ENCODE peak calls at places on chromosomes 2 and 18, in six cellular contexts. One of them, this sample, is unnamed.

GRCh38 chr2:161351678-161352077 is 43.5 kb downstream of the PSMD14 start:
- DNase-seq in retinal pigment epithelial cell: no peak
- DNase-seq in neural crest cell: no peak
- DNase-seq in activated CD8-positive, alpha-beta T cell treated with anti-CD3 and anti-CD28 coated beads for 36 hours: no peak
- DNase-seq in fibroblast of pulmonary artery: no peak
- DNase-seq in pancreas: no peak
- DNase-seq in this sample: no peak

GRCh38 chr18:35697869-35698268 is 116.3 kb downstream of the GALNT1 start:
- DNase-seq in retinal pigment epithelial cell: no peak
- DNase-seq in neural crest cell: no peak
- DNase-seq in activated CD8-positive, alpha-beta T cell treated with anti-CD3 and anti-CD28 coated beads for 36 hours: no peak
- DNase-seq in fibroblast of pulmonary artery: no peak
- DNase-seq in pancreas: no peak
- DNase-seq in this sample: no peak

GRCh38 chr2:100620481-100620880 is 57.7 kb downstream of the PDCL3 start:
- DNase-seq in retinal pigment epithelial cell: no peak
- DNase-seq in neural crest cell: no peak
- DNase-seq in activated CD8-positive, alpha-beta T cell treated with anti-CD3 and anti-CD28 coated beads for 36 hours: no peak
- DNase-seq in fibroblast of pulmonary artery: no peak
- DNase-seq in pancreas: no peak
- DNase-seq in this sample: no peak

GRCh38 chr18:80193701-80194100 is 53.6 kb downstream of the PARD6G start:
- DNase-seq in retinal pigment epithelial cell: no peak
- DNase-seq in neural crest cell: no peak
- DNase-seq in activated CD8-positive, alpha-beta T cell treated with anti-CD3 and anti-CD28 coated beads for 36 hours: no peak
- DNase-seq in fibroblast of pulmonary artery: no peak
- DNase-seq in pancreas: no peak
- DNase-seq in this sample: no peak

GRCh38 chr2:80530442-80531064 is 226.0 kb upstream of the LRRTM1 start:
- DNase-seq in retinal pigment epithelial cell: no peak
- DNase-seq in neural crest cell: no peak
- DNase-seq in activated CD8-positive, alpha-beta T cell treated with anti-CD3 and anti-CD28 coated beads for 36 hours: no peak
- DNase-seq in fibroblast of pulmonary artery: no peak
- DNase-seq in pancreas: no peak
- DNase-seq in this sample: peak; percentile 16

GRCh38 chr18:1094408-1094807 is 189.7 kb downstream of the ADCYAP1 start:
- DNase-seq in retinal pigment epithelial cell: peak; percentile 6
- DNase-seq in neural crest cell: no peak
- DNase-seq in activated CD8-positive, alpha-beta T cell treated with anti-CD3 and anti-CD28 coated beads for 36 hours: no peak
- DNase-seq in fibroblast of pulmonary artery: peak; percentile 46
- DNase-seq in pancreas: no peak
- DNase-seq in this sample: no peak

GRCh38 chr2:222862915-222863544 is 2.2 kb downstream of the ACSL3 start:
- DNase-seq in retinal pigment epithelial cell: no peak
- DNase-seq in neural crest cell: no peak
- DNase-seq in activated CD8-positive, alpha-beta T cell treated with anti-CD3 and anti-CD28 coated beads for 36 hours: no peak
- DNase-seq in fibroblast of pulmonary artery: no peak
- DNase-seq in pancreas: no peak
- DNase-seq in this sample: no peak

GRCh38 chr2:48248251-48248933 is 281.6 kb upstream of the STON1 start:
- DNase-seq in retinal pigment epithelial cell: peak; percentile 57
- DNase-seq in neural crest cell: no peak
- DNase-seq in activated CD8-positive, alpha-beta T cell treated with anti-CD3 and anti-CD28 coated beads for 36 hours: peak; percentile 24
- DNase-seq in fibroblast of pulmonary artery: peak; percentile 87
- DNase-seq in pancreas: no peak
- DNase-seq in this sample: peak; percentile 25

GRCh38 chr2:190668892-190669291 is 20.0 kb downstream of the NAB1 start:
- DNase-seq in retinal pigment epithelial cell: no peak
- DNase-seq in neural crest cell: no peak
- DNase-seq in activated CD8-positive, alpha-beta T cell treated with anti-CD3 and anti-CD28 coated beads for 36 hours: no peak
- DNase-seq in fibroblast of pulmonary artery: no peak
- DNase-seq in pancreas: no peak
- DNase-seq in this sample: no peak

GRCh38 chr2:8303322-8303832 is 378.5 kb upstream of the ID2 start:
- DNase-seq in retinal pigment epithelial cell: no peak
- DNase-seq in neural crest cell: no peak
- DNase-seq in activated CD8-positive, alpha-beta T cell treated with anti-CD3 and anti-CD28 coated beads for 36 hours: peak; percentile 93
- DNase-seq in fibroblast of pulmonary artery: no peak
- DNase-seq in pancreas: no peak
- DNase-seq in this sample: peak; percentile 73

GRCh38 chr2:96097951-96098823 is 18.2 kb downstream of the ADRA2B start:
- DNase-seq in retinal pigment epithelial cell: no peak
- DNase-seq in neural crest cell: no peak
- DNase-seq in activated CD8-positive, alpha-beta T cell treated with anti-CD3 and anti-CD28 coated beads for 36 hours: no peak
- DNase-seq in fibroblast of pulmonary artery: no peak
- DNase-seq in pancreas: no peak
- DNase-seq in this sample: no peak

DNA sequence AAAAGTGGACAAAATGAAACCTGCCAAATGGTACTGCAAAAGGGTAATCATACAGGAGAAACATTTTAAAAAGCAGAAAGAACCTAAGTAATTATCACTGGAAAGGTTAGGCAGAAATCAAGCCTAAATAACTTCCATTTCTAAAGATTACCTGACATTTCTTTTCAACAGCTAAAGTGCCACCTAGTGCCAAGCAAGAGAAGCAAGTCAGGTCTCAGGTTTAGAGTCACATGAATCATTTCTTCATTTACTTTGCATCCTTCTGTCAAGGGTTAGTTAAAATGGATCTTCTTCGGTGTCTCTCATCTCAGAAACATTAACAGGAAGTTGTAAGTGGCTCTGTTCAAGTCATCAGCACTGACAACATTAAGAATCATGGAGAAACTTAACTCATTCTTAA is 90.3 kb downstream of the AKAIN1 start:
- DNase-seq in retinal pigment epithelial cell: no peak
- DNase-seq in neural crest cell: no peak
- DNase-seq in activated CD8-positive, alpha-beta T cell treated with anti-CD3 and anti-CD28 coated beads for 36 hours: no peak
- DNase-seq in fibroblast of pulmonary artery: no peak
- DNase-seq in pancreas: no peak
- DNase-seq in this sample: no peak
- TF ChIP-seq CTCF in retinal pigment epithelial cell: peak; percentile 43
- TF ChIP-seq CTCF in neural crest cell: no peak
- TF ChIP-seq CTCF in activated CD8-positive, alpha-beta T cell treated with anti-CD3 and anti-CD28 coated beads for 36 hours: no peak
- TF ChIP-seq CTCF in fibroblast of pulmonary artery: no peak
- TF ChIP-seq CTCF in pancreas: no peak
- TF ChIP-seq CTCF in this sample: no peak

DNA sequence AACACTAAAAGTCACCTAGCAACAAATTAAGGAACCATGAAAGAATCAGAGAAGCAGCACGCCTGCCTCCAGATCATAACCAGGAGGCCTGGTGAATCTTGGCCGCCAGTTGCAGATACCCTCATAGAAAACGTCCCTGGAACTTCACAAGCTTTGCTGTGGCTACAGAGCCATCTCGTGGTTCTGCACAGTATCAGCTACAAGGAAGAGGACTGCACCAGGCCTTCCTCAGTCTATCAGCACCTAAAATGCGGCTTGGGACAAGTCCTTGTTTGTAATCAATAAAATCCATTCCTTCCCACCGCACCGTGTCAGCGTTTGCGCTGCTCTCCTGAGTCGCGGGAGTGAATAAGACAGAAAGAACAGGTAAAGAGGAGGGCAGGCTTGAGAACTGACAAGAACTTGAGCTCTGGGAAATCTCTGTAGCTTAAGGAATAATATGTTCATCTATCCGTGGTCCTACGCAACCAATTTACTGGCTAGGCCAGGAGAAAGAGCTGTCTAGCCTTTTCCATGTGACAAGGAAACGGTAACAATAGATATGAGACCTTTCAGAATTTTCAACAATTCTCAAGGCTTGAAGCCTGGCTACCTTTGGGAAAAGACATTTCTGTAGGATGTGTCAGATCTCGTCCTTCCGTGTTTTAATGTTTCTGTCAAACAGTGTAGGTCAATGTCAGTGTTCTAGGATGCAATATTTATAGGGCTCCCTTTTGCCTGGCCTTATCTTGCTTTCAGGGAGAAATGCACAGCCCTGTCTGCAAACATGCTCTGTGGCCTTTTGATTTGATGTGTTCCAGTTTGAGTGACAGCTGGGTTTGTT is 128.5 kb upstream of the RAB12 start:
- DNase-seq in retinal pigment epithelial cell: no peak
- DNase-seq in neural crest cell: peak; percentile 30
- DNase-seq in activated CD8-positive, alpha-beta T cell treated with anti-CD3 and anti-CD28 coated beads for 36 hours: no peak
- DNase-seq in fibroblast of pulmonary artery: peak; percentile 84
- DNase-seq in pancreas: no peak
- DNase-seq in this sample: no peak
- TF ChIP-seq CTCF in retinal pigment epithelial cell: peak; percentile 71
- TF ChIP-seq CTCF in neural crest cell: peak; percentile 72
- TF ChIP-seq CTCF in activated CD8-positive, alpha-beta T cell treated with anti-CD3 and anti-CD28 coated beads for 36 hours: no peak
- TF ChIP-seq CTCF in fibroblast of pulmonary artery: peak; percentile 84
- TF ChIP-seq CTCF in pancreas: peak; percentile 18
- TF ChIP-seq CTCF in this sample: no peak

DNA sequence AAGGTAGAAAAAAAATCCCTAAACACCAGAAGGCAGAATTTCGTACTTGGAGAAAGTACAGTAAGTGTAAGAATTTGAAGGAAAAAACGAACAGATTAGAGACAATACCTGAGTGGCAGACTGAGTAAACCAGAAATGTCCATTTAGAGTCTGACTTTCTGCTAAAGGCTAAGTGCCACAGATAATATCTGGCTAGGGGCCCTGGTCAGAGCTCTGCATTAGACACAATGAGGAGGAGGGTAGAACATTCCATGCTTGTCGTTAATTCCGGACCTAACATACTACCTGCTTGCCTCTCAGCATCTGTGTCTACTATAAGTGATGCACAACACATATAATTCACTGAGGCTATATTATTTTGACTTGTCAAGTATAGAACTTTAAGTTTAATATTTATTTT is 18.1 kb downstream of the SEPTIN10 start:
- DNase-seq in retinal pigment epithelial cell: no peak
- DNase-seq in neural crest cell: no peak
- DNase-seq in activated CD8-positive, alpha-beta T cell treated with anti-CD3 and anti-CD28 coated beads for 36 hours: no peak
- DNase-seq in fibroblast of pulmonary artery: no peak
- DNase-seq in pancreas: no peak
- DNase-seq in this sample: no peak
- TF ChIP-seq CTCF in retinal pigment epithelial cell: no peak
- TF ChIP-seq CTCF in neural crest cell: no peak
- TF ChIP-seq CTCF in activated CD8-positive, alpha-beta T cell treated with anti-CD3 and anti-CD28 coated beads for 36 hours: no peak
- TF ChIP-seq CTCF in fibroblast of pulmonary artery: no peak
- TF ChIP-seq CTCF in pancreas: no peak
- TF ChIP-seq CTCF in this sample: no peak

GRCh38 chr2:219408101-219409030 is 9.8 kb upstream of the DES start:
- DNase-seq in retinal pigment epithelial cell: no peak
- DNase-seq in neural crest cell: no peak
- DNase-seq in activated CD8-positive, alpha-beta T cell treated with anti-CD3 and anti-CD28 coated beads for 36 hours: no peak
- DNase-seq in fibroblast of pulmonary artery: no peak
- DNase-seq in pancreas: no peak
- DNase-seq in this sample: no peak
- TF ChIP-seq CTCF in retinal pigment epithelial cell: no peak
- TF ChIP-seq CTCF in neural crest cell: no peak
- TF ChIP-seq CTCF in activated CD8-positive, alpha-beta T cell treated with anti-CD3 and anti-CD28 coated beads for 36 hours: no peak
- TF ChIP-seq CTCF in fibroblast of pulmonary artery: no peak
- TF ChIP-seq CTCF in pancreas: no peak
- TF ChIP-seq CTCF in this sample: no peak

GRCh38 chr2:28751102-28751955 is at the start of gene PPP1CB:
- DNase-seq in retinal pigment epithelial cell: peak; percentile 84
- DNase-seq in neural crest cell: peak; percentile 90
- DNase-seq in activated CD8-positive, alpha-beta T cell treated with anti-CD3 and anti-CD28 coated beads for 36 hours: peak; percentile 93
- DNase-seq in fibroblast of pulmonary artery: peak; percentile 98
- DNase-seq in pancreas: peak; percentile 96
- DNase-seq in this sample: peak; percentile 96
- TF ChIP-seq CTCF in retinal pigment epithelial cell: peak; percentile 25
- TF ChIP-seq CTCF in neural crest cell: no peak
- TF ChIP-seq CTCF in activated CD8-positive, alpha-beta T cell treated with anti-CD3 and anti-CD28 coated beads for 36 hours: no peak
- TF ChIP-seq CTCF in fibroblast of pulmonary artery: no peak
- TF ChIP-seq CTCF in pancreas: peak; percentile 18
- TF ChIP-seq CTCF in this sample: peak; percentile 27

GRCh38 chr2:237092920-237093781 is 7.5 kb downstream of the COPS8 start:
- DNase-seq in retinal pigment epithelial cell: no peak
- DNase-seq in neural crest cell: no peak
- DNase-seq in activated CD8-positive, alpha-beta T cell treated with anti-CD3 and anti-CD28 coated beads for 36 hours: no peak
- DNase-seq in fibroblast of pulmonary artery: peak; percentile 87
- DNase-seq in pancreas: no peak
- DNase-seq in this sample: no peak
- TF ChIP-seq CTCF in retinal pigment epithelial cell: peak; percentile 65
- TF ChIP-seq CTCF in neural crest cell: peak; percentile 61
- TF ChIP-seq CTCF in activated CD8-positive, alpha-beta T cell treated with anti-CD3 and anti-CD28 coated beads for 36 hours: no peak
- TF ChIP-seq CTCF in fibroblast of pulmonary artery: peak; percentile 78
- TF ChIP-seq CTCF in pancreas: no peak
- TF ChIP-seq CTCF in this sample: no peak

GRCh38 chr2:467892-468630 is 180.2 kb upstream of the ALKAL2 start:
- DNase-seq in retinal pigment epithelial cell: no peak
- DNase-seq in neural crest cell: no peak
- DNase-seq in activated CD8-positive, alpha-beta T cell treated with anti-CD3 and anti-CD28 coated beads for 36 hours: no peak
- DNase-seq in fibroblast of pulmonary artery: no peak
- DNase-seq in pancreas: no peak
- DNase-seq in this sample: no peak

GRCh38 chr2:460861-461260 is 173.0 kb upstream of the ALKAL2 start:
- DNase-seq in retinal pigment epithelial cell: no peak
- DNase-seq in neural crest cell: no peak
- DNase-seq in activated CD8-positive, alpha-beta T cell treated with anti-CD3 and anti-CD28 coated beads for 36 hours: peak; percentile 71
- DNase-seq in fibroblast of pulmonary artery: no peak
- DNase-seq in pancreas: no peak
- DNase-seq in this sample: peak; percentile 53

GRCh38 chr2:467543-467891 is 179.6 kb upstream of the ALKAL2 start:
- DNase-seq in retinal pigment epithelial cell: no peak
- DNase-seq in neural crest cell: no peak
- DNase-seq in activated CD8-positive, alpha-beta T cell treated with anti-CD3 and anti-CD28 coated beads for 36 hours: no peak
- DNase-seq in fibroblast of pulmonary artery: no peak
- DNase-seq in pancreas: no peak
- DNase-seq in this sample: no peak

GRCh38 chr2:467101-467500 is 179.2 kb upstream of the ALKAL2 start:
- DNase-seq in retinal pigment epithelial cell: no peak
- DNase-seq in neural crest cell: no peak
- DNase-seq in activated CD8-positive, alpha-beta T cell treated with anti-CD3 and anti-CD28 coated beads for 36 hours: no peak
- DNase-seq in fibroblast of pulmonary artery: no peak
- DNase-seq in pancreas: no peak
- DNase-seq in this sample: no peak

GRCh38 chr2:464562-465309 is 176.8 kb upstream of the ALKAL2 start:
- DNase-seq in retinal pigment epithelial cell: no peak
- DNase-seq in neural crest cell: no peak
- DNase-seq in activated CD8-positive, alpha-beta T cell treated with anti-CD3 and anti-CD28 coated beads for 36 hours: no peak
- DNase-seq in fibroblast of pulmonary artery: no peak
- DNase-seq in pancreas: no peak
- DNase-seq in this sample: peak; percentile 56
- TF ChIP-seq CTCF in retinal pigment epithelial cell: no peak
- TF ChIP-seq CTCF in neural crest cell: no peak
- TF ChIP-seq CTCF in activated CD8-positive, alpha-beta T cell treated with anti-CD3 and anti-CD28 coated beads for 36 hours: no peak
- TF ChIP-seq CTCF in fibroblast of pulmonary artery: no peak
- TF ChIP-seq CTCF in pancreas: no peak
- TF ChIP-seq CTCF in this sample: no peak

DNA sequence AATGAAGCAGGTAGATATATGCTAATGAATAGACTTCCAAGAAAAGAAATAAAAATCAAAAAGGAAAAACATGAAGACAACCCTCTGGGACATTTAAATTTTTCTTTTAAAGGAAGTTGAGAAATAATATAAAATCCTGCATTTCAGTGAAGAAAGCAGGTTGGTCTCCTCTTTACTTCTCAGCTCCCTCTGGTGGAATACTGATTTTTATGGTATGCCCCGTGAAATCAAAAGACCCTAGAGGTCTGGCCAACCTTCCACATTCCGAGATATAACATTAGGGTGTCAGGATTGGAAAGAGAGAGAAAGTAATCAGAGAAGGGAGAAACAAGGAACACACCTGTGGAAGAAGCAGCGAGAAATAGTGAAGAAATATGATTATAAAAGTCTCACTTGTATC is 72.7 kb downstream of the DNER start:
- DNase-seq in retinal pigment epithelial cell: no peak
- DNase-seq in neural crest cell: no peak
- DNase-seq in activated CD8-positive, alpha-beta T cell treated with anti-CD3 and anti-CD28 coated beads for 36 hours: no peak
- DNase-seq in fibroblast of pulmonary artery: no peak
- DNase-seq in pancreas: no peak
- DNase-seq in this sample: no peak
- TF ChIP-seq CTCF in retinal pigment epithelial cell: peak; percentile 36
- TF ChIP-seq CTCF in neural crest cell: no peak
- TF ChIP-seq CTCF in activated CD8-positive, alpha-beta T cell treated with anti-CD3 and anti-CD28 coated beads for 36 hours: no peak
- TF ChIP-seq CTCF in fibroblast of pulmonary artery: peak; percentile 18
- TF ChIP-seq CTCF in pancreas: no peak
- TF ChIP-seq CTCF in this sample: no peak

GRCh38 chr2:86396304-86396785 is 44.8 kb upstream of the KDM3A start:
- DNase-seq in retinal pigment epithelial cell: no peak
- DNase-seq in neural crest cell: no peak
- DNase-seq in activated CD8-positive, alpha-beta T cell treated with anti-CD3 and anti-CD28 coated beads for 36 hours: peak; percentile 37
- DNase-seq in fibroblast of pulmonary artery: peak; percentile 47
- DNase-seq in pancreas: peak; percentile 79
- DNase-seq in this sample: peak; percentile 17
- TF ChIP-seq CTCF in retinal pigment epithelial cell: peak; percentile 47
- TF ChIP-seq CTCF in neural crest cell: peak; percentile 40
- TF ChIP-seq CTCF in activated CD8-positive, alpha-beta T cell treated with anti-CD3 and anti-CD28 coated beads for 36 hours: no peak
- TF ChIP-seq CTCF in fibroblast of pulmonary artery: peak; percentile 47
- TF ChIP-seq CTCF in pancreas: peak; percentile 43
- TF ChIP-seq CTCF in this sample: peak; percentile 25